ENCODE peak calls at places on chromosomes 11 and 22, in six cellular contexts. J is lung, E is cardiac muscle cell, W is NCI-H2107, K is NCI-H69, X is B cell. C is an unnamed sample.

GRCh38 chr11:65559951-65560537 is 1.9 kb upstream of the LTBP3 start:
- DNase-seq in J (no peak), E (no peak), W (no peak), K (peak; percentile 87), X (no peak), C (peak; percentile 96)

GRCh38 chr11:57320719-57321387 is 3.9 kb downstream of the TNKS1BP1 start:
- DNase-seq in J (no peak), E (no peak), W (no peak), K (no peak), X (no peak), C (peak; percentile 74)

GRCh38 chr11:62157603-62158002 is 32.4 kb upstream of the SCGB1D1 start:
- DNase-seq in J (no peak), E (no peak), W (no peak), K (no peak), X (no peak), C (no peak)

GRCh38 chr22:41561335-41561734 is 525 bp downstream of the CSDC2 start:
- DNase-seq in J (no peak), E (no peak), W (no peak), K (peak; percentile 27), X (no peak), C (no peak)

GRCh38 chr11:128865490-128865889 is 1.6 kb downstream of the KCNJ1 start:
- DNase-seq in J (no peak), E (no peak), W (no peak), K (no peak), X (no peak), C (no peak)

GRCh38 chr11:28632338-28632737 is 524.1 kb downstream of the METTL15 start:
- DNase-seq in J (no peak), E (no peak), W (no peak), K (no peak), X (no peak), C (no peak)

GRCh38 chr11:92776676-92777075 is 192.8 kb upstream of the MTNR1B start:
- DNase-seq in J (no peak), E (peak; percentile 82), W (no peak), K (no peak), X (no peak), C (peak; percentile 55)

GRCh38 chr22:22141031-22141430 is 103.6 kb upstream of the VPREB1 start:
- DNase-seq in J (no peak), E (no peak), W (no peak), K (no peak), X (no peak), C (no peak)

GRCh38 chr11:112599861-112600533 is 339.3 kb upstream of the PLET1 start:
- DNase-seq in J (no peak), E (no peak), W (no peak), K (no peak), X (no peak), C (no peak)

GRCh38 chr11:75598264-75598663 is 36.2 kb downstream of the SERPINH1 start:
- DNase-seq in J (no peak), E (no peak), W (no peak), K (no peak), X (no peak), C (no peak)

GRCh38 chr11:2517386-2518064 is 72.7 kb downstream of the KCNQ1 start:
- DNase-seq in J (no peak), E (no peak), W (no peak), K (no peak), X (peak; percentile 1), C (peak; percentile 72)

GRCh38 chr11:107043242-107043991 is 25.1 kb upstream of the GUCY1A2 start:
- DNase-seq in J (no peak), E (no peak), W (no peak), K (no peak), X (no peak), C (peak; percentile 50)

GRCh38 chr11:128714881-128715280 is 21.0 kb downstream of the FLI1 start:
- DNase-seq in J (no peak), E (no peak), W (no peak), K (no peak), X (no peak), C (peak; percentile 66)

GRCh38 chr11:121870202-121871045 is 245.6 kb downstream of the BLID start:
- DNase-seq in J (no peak), E (peak; percentile 8), W (no peak), K (peak; percentile 10), X (no peak), C (no peak)

GRCh38 chr22:43275545-43275981 is 67.6 kb downstream of the SCUBE1 start:
- DNase-seq in J (no peak), E (no peak), W (no peak), K (peak; percentile 46), X (no peak), C (no peak)

GRCh38 chr22:27223317-27224177 is 566.2 kb downstream of the MIAT start:
- DNase-seq in J (no peak), E (no peak), W (no peak), K (no peak), X (no peak), C (peak; percentile 81)

GRCh38 chr22:43237280-43237679 is 50.3 kb upstream of the TTLL12 start:
- DNase-seq in J (no peak), E (no peak), W (no peak), K (no peak), X (no peak), C (peak; percentile 85)

GRCh38 chr11:128552783-128553661 is 34.3 kb downstream of the ETS1 start:
- DNase-seq in J (no peak), E (no peak), W (no peak), K (no peak), X (peak; percentile 85), C (no peak)

GRCh38 chr22:46584081-46584903 is 35.9 kb upstream of the GRAMD4 start:
- DNase-seq in J (no peak), E (no peak), W (no peak), K (peak; percentile 94), X (no peak), C (peak; percentile 91)

GRCh38 chr11:70951139-70951804 is 301.1 kb downstream of the SHANK2 start:
- DNase-seq in J (no peak), E (no peak), W (no peak), K (no peak), X (no peak), C (no peak)

GRCh38 chr11:108388576-108388975 is 78.8 kb downstream of the C11orf65 start:
- DNase-seq in J (no peak), E (no peak), W (no peak), K (no peak), X (no peak), C (no peak)

GRCh38 chr11:77205467-77206263 is 77.6 kb downstream of the MYO7A start:
- DNase-seq in J (no peak), E (no peak), W (no peak), K (no peak), X (no peak), C (peak; percentile 49)

GRCh38 chr22:45240137-45240809 is 421 bp downstream of the KIAA0930 start:
- DNase-seq in J (no peak), E (no peak), W (no peak), K (peak; percentile 57), X (peak; percentile 69), C (peak; percentile 94)

GRCh38 chr11:13538044-13538443 is 42.2 kb upstream of the PTH start:
- DNase-seq in J (no peak), E (no peak), W (no peak), K (no peak), X (no peak), C (no peak)

GRCh38 chr22:45888221-45889092 is 88.5 kb downstream of the WNT7B start:
- DNase-seq in J (no peak), E (no peak), W (no peak), K (no peak), X (no peak), C (peak; percentile 57)

GRCh38 chr11:75562836-75563484 is 907 bp downstream of the SERPINH1 start:
- DNase-seq in J (no peak), E (peak; percentile 53), W (no peak), K (peak; percentile 11), X (no peak), C (peak; percentile 94)

GRCh38 chr22:28369849-28370248 is 309.8 kb downstream of the TTC28 start:
- DNase-seq in J (no peak), E (no peak), W (no peak), K (no peak), X (no peak), C (no peak)

GRCh38 chr11:101327908-101328307 is 198.3 kb upstream of the PGR start:
- DNase-seq in J (no peak), E (no peak), W (no peak), K (no peak), X (no peak), C (no peak)